ENCODE peak calls at places on chromosomes 2 and 18, in seven cellular contexts. G, L, A, D, S, H and I are unnamed samples.

GRCh38 chr2:43751476-43751875 is 22.4 kb upstream of the DYNC2LI1 start:
- DNase-seq in G (no peak), L (no peak), A (no peak), D (no peak), S (no peak), H (no peak), I (no peak)

GRCh38 chr18:12540751-12541150 is 117.2 kb downstream of the SPIRE1 start:
- DNase-seq in G (peak), L (no peak), A (no peak), D (no peak), S (no peak), H (no peak), I (no peak)

GRCh38 chr2:98280376-98281102 is 65.7 kb upstream of the CNGA3 start:
- DNase-seq in G (no peak), L (no peak), A (peak), D (no peak), S (peak), H (no peak), I (no peak)

GRCh38 chr18:6954501-6954900 is 163.1 kb downstream of the LAMA1 start:
- DNase-seq in G (no peak), L (no peak), A (peak), D (no peak), S (no peak), H (no peak), I (no peak)

GRCh38 chr2:240455227-240455718 is 19.8 kb downstream of the GPC1 start:
- DNase-seq in G (no peak), L (no peak), A (no peak), D (no peak), S (no peak), H (no peak), I (no peak)

GRCh38 chr2:41879367-41879871 is 168.4 kb upstream of the PKDCC start:
- DNase-seq in G (no peak), L (peak), A (no peak), D (peak), S (no peak), H (peak), I (no peak)

GRCh38 chr18:26458526-26459232 is 89.7 kb downstream of the KCTD1 start:
- DNase-seq in G (peak), L (no peak), A (no peak), D (peak), S (no peak), H (no peak), I (no peak)

GRCh38 chr2:64485961-64486360 is 32.0 kb downstream of the LGALSL start:
- DNase-seq in G (peak), L (no peak), A (no peak), D (peak), S (peak), H (no peak), I (peak)

GRCh38 chr2:180077295-180077906 is 70.3 kb upstream of the CWC22 start:
- DNase-seq in G (peak), L (peak), A (no peak), D (peak), S (peak), H (no peak), I (no peak)

GRCh38 chr2:11416191-11416590 is 49.8 kb downstream of the E2F6 start:
- DNase-seq in G (no peak), L (no peak), A (no peak), D (no peak), S (no peak), H (no peak), I (no peak)

GRCh38 chr2:86029873-86030272 is 75.8 kb downstream of the POLR1A start:
- DNase-seq in G (no peak), L (no peak), A (no peak), D (no peak), S (no peak), H (no peak), I (no peak)

GRCh38 chr18:69564602-69565001 is 163.9 kb downstream of the DOK6 start:
- DNase-seq in G (no peak), L (no peak), A (no peak), D (no peak), S (no peak), H (no peak), I (no peak)

DNA sequence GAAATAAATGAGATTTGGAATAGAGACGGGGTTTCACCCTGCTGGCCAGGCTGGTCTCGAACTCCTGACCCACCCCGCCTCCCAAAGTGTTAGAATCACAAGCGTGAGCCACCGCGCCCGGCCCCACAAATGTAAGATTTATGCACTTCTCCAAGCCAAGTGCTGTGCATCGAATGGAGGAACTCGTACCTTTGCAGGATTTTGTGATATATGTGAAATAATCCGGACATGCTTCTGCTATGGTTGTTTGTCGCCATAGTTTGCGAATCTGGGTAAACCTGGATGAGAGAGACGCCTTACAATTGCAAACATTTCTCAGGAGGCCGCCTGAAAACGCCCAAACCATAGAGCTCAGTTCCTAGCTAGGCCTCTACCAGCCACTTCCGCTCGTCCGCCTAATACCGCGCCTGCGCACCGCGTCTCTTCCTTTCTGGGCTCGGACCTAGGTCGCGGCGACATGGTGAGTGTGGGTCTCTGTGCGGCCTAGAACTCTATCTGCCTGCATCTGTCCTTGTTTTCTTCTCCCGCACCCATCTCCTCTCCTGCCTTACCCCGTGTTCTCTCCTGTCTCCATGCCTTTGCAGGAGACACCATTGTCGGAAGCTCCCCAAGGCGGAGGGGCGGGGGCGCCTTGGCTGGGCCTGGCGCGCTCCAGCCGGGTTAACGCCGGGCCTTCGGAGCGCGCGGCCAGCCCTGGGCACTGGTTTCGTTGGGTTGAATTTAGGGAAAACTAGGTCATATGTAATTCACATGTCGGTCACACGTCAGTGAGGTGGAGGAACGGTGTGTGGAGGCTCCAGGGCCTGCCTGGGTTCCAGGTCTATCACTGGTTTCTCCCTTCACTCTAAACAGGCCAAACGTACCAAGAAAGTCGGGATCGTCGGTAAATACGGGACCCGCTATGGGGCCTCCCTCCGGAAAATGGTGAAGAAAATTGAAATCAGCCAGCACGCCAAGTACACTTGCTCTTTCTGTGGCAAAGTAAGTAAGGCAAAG is at the start of gene RPL37A:
- DNase-seq in G (peak), L (peak), A (peak), D (peak), S (peak), H (peak), I (peak)
- TF ChIP-seq CTCF in G (no peak), L (peak), A (no peak), D (no peak), S (no peak), H (no peak), I (no peak)

DNA sequence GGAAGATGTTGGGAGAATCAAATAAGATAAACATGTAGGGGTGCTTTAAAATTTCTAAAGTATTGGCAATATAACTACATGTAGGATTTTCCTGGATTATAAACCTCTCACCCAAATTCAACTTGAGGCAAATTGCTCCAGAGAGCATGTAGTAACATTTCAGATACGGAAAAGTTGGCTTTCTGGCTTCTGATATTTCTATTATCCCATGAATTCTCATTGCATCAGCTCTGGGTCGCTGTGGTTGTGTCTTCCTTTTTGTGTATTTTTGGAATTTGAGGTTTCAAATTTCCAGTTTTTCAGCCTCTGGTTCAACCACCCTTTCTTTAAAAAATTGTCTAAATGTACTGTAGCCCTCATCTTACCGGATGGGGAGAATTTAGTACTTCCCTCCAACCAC is 32.3 kb downstream of the TGIF1 start:
- DNase-seq in G (no peak), L (no peak), A (no peak), D (peak), S (no peak), H (no peak), I (no peak)
- H3K27ac ChIP-seq in G (no peak), L (no peak), A (no peak), D (no peak), S (peak), H (no peak), I (no peak)

DNA sequence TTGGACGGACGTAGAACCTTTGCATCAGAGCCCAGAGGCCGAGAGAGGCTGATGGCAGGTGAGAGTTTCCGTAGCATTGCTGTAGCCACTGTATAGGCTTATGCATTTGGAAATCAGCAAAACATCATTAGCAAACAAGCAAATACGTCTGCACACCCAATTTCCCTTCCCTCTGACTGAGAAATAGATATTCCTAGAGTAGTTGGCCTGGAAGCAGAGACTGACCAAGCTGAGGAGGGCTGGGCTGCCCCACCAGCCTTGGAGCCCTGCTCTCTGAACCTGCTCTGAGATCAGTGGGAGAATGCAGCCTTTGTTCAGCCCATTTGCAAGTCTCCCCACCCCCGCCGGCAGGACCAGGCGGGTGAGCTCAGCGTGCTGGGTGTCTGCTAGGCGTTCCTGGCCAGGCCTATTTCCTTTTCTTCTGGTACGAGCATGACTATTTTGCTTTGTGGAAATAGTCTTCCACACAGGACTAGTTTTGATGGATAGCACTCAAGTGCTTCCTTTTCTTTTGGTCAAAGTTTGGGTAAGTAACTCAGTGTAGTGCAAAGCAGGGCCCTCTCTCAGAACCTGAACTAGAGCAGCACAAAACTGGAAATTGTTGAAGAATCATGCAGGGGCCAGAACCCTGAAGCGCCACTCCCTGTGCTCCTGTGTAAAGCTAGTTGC is 21.9 kb upstream of the RNF149 start:
- DNase-seq in G (peak), L (peak), A (peak), D (no peak), S (no peak), H (peak), I (no peak)
- H3K4me3 ChIP-seq in G (no peak), L (peak), A (no peak), D (no peak), S (no peak), H (no peak), I (no peak)

GRCh38 chr2:150911766-150912280 is 349.8 kb downstream of the RBM43 start:
- DNase-seq in G (peak), L (peak), A (peak), D (peak), S (peak), H (peak), I (peak)
- TF ChIP-seq CTCF in G (no peak), L (peak), A (no peak), D (peak), S (peak), H (no peak), I (no peak)